ENCODE peak calls at places on chromosome 12, in nine cellular contexts. One of them, this sample, is unnamed.

GRCh38 chr12:99966429-99966828 is 18.3 kb downstream of the ANKS1B start:
- DNase-seq in gastrocnemius medialis: no peak
- DNase-seq in psoas muscle: no peak
- DNase-seq in ascending aorta: no peak
- DNase-seq in choroid plexus epithelial cell: no peak
- DNase-seq in endothelial cell: no peak
- DNase-seq in CD4-positive, alpha-beta T cell: no peak
- DNase-seq in Calu3: no peak
- DNase-seq in heart right ventricle: no peak
- DNase-seq in this sample: no peak

GRCh38 chr12:104761091-104761490 is 197.0 kb downstream of the SLC41A2 start:
- DNase-seq in Calu3: no peak
- DNase-seq in ascending aorta: no peak
- DNase-seq in CD4-positive, alpha-beta T cell: no peak
- DNase-seq in psoas muscle: no peak
- DNase-seq in gastrocnemius medialis: no peak
- DNase-seq in endothelial cell: no peak
- DNase-seq in choroid plexus epithelial cell: no peak
- DNase-seq in heart right ventricle: no peak
- DNase-seq in this sample: peak

GRCh38 chr12:94149781-94150482 is 1.6 kb downstream of the PLXNC1 start:
- DNase-seq in CD4-positive, alpha-beta T cell: peak
- DNase-seq in Calu3: no peak
- DNase-seq in choroid plexus epithelial cell: peak
- DNase-seq in heart right ventricle: peak
- DNase-seq in endothelial cell: peak
- DNase-seq in ascending aorta: peak
- DNase-seq in psoas muscle: peak
- DNase-seq in gastrocnemius medialis: no peak
- DNase-seq in this sample: peak

GRCh38 chr12:113302925-113303640 is 31.8 kb downstream of the SLC8B1 start:
- DNase-seq in choroid plexus epithelial cell: no peak
- DNase-seq in psoas muscle: peak
- DNase-seq in endothelial cell: no peak
- DNase-seq in ascending aorta: no peak
- DNase-seq in CD4-positive, alpha-beta T cell: no peak
- DNase-seq in gastrocnemius medialis: no peak
- DNase-seq in heart right ventricle: no peak
- DNase-seq in Calu3: no peak
- DNase-seq in this sample: no peak

GRCh38 chr12:57416039-57416996 is 14.5 kb downstream of the R3HDM2 start:
- DNase-seq in CD4-positive, alpha-beta T cell: no peak
- DNase-seq in ascending aorta: no peak
- DNase-seq in choroid plexus epithelial cell: peak
- DNase-seq in heart right ventricle: no peak
- DNase-seq in gastrocnemius medialis: no peak
- DNase-seq in endothelial cell: no peak
- DNase-seq in Calu3: no peak
- DNase-seq in psoas muscle: no peak
- DNase-seq in this sample: no peak

GRCh38 chr12:19970116-19970515 is 398.2 kb upstream of the PDE3A start:
- DNase-seq in CD4-positive, alpha-beta T cell: no peak
- DNase-seq in gastrocnemius medialis: no peak
- DNase-seq in ascending aorta: no peak
- DNase-seq in heart right ventricle: no peak
- DNase-seq in endothelial cell: no peak
- DNase-seq in Calu3: no peak
- DNase-seq in psoas muscle: no peak
- DNase-seq in choroid plexus epithelial cell: peak
- DNase-seq in this sample: no peak

GRCh38 chr12:56723889-56724659 is 1.0 kb downstream of the NACA start:
- DNase-seq in gastrocnemius medialis: peak
- DNase-seq in CD4-positive, alpha-beta T cell: no peak
- DNase-seq in choroid plexus epithelial cell: peak
- DNase-seq in psoas muscle: peak
- DNase-seq in ascending aorta: peak
- DNase-seq in endothelial cell: no peak
- DNase-seq in Calu3: no peak
- DNase-seq in heart right ventricle: peak
- DNase-seq in this sample: peak

GRCh38 chr12:6295187-6295811 is 15.2 kb upstream of the PLEKHG6 start:
- DNase-seq in psoas muscle: no peak
- DNase-seq in gastrocnemius medialis: no peak
- DNase-seq in endothelial cell: peak
- DNase-seq in ascending aorta: no peak
- DNase-seq in heart right ventricle: peak
- DNase-seq in choroid plexus epithelial cell: peak
- DNase-seq in CD4-positive, alpha-beta T cell: no peak
- DNase-seq in Calu3: peak
- DNase-seq in this sample: peak

GRCh38 chr12:6852651-6853354 is 853 bp downstream of the USP5 start:
- DNase-seq in choroid plexus epithelial cell: peak
- DNase-seq in psoas muscle: no peak
- DNase-seq in ascending aorta: peak
- DNase-seq in Calu3: peak
- DNase-seq in heart right ventricle: no peak
- DNase-seq in endothelial cell: no peak
- DNase-seq in CD4-positive, alpha-beta T cell: peak
- DNase-seq in gastrocnemius medialis: no peak
- DNase-seq in this sample: peak

GRCh38 chr12:56011509-56012090 is 9.2 kb upstream of the IKZF4 start:
- DNase-seq in CD4-positive, alpha-beta T cell: no peak
- DNase-seq in endothelial cell: no peak
- DNase-seq in heart right ventricle: no peak
- DNase-seq in gastrocnemius medialis: no peak
- DNase-seq in Calu3: no peak
- DNase-seq in choroid plexus epithelial cell: peak
- DNase-seq in ascending aorta: no peak
- DNase-seq in psoas muscle: no peak
- DNase-seq in this sample: no peak

GRCh38 chr12:128705140-128705539 is 118.6 kb downstream of the SLC15A4 start:
- DNase-seq in choroid plexus epithelial cell: no peak
- DNase-seq in CD4-positive, alpha-beta T cell: no peak
- DNase-seq in psoas muscle: no peak
- DNase-seq in ascending aorta: no peak
- DNase-seq in Calu3: no peak
- DNase-seq in heart right ventricle: no peak
- DNase-seq in gastrocnemius medialis: no peak
- DNase-seq in endothelial cell: no peak
- DNase-seq in this sample: no peak

GRCh38 chr12:100017056-100017455 is 32.3 kb upstream of the ANKS1B start:
- DNase-seq in gastrocnemius medialis: no peak
- DNase-seq in Calu3: no peak
- DNase-seq in ascending aorta: no peak
- DNase-seq in psoas muscle: no peak
- DNase-seq in endothelial cell: no peak
- DNase-seq in heart right ventricle: no peak
- DNase-seq in choroid plexus epithelial cell: no peak
- DNase-seq in CD4-positive, alpha-beta T cell: no peak
- DNase-seq in this sample: no peak

GRCh38 chr12:132423251-132424117 is 66.5 kb upstream of the FBRSL1 start:
- DNase-seq in CD4-positive, alpha-beta T cell: no peak
- DNase-seq in psoas muscle: no peak
- DNase-seq in heart right ventricle: no peak
- DNase-seq in choroid plexus epithelial cell: no peak
- DNase-seq in Calu3: no peak
- DNase-seq in endothelial cell: no peak
- DNase-seq in ascending aorta: no peak
- DNase-seq in gastrocnemius medialis: no peak
- DNase-seq in this sample: peak

GRCh38 chr12:6914246-6914947 is at the start of gene ENO2:
- DNase-seq in choroid plexus epithelial cell: peak
- DNase-seq in ascending aorta: peak
- DNase-seq in endothelial cell: peak
- DNase-seq in Calu3: peak
- DNase-seq in heart right ventricle: peak
- DNase-seq in CD4-positive, alpha-beta T cell: peak
- DNase-seq in psoas muscle: peak
- DNase-seq in gastrocnemius medialis: peak
- DNase-seq in this sample: peak

DNA sequence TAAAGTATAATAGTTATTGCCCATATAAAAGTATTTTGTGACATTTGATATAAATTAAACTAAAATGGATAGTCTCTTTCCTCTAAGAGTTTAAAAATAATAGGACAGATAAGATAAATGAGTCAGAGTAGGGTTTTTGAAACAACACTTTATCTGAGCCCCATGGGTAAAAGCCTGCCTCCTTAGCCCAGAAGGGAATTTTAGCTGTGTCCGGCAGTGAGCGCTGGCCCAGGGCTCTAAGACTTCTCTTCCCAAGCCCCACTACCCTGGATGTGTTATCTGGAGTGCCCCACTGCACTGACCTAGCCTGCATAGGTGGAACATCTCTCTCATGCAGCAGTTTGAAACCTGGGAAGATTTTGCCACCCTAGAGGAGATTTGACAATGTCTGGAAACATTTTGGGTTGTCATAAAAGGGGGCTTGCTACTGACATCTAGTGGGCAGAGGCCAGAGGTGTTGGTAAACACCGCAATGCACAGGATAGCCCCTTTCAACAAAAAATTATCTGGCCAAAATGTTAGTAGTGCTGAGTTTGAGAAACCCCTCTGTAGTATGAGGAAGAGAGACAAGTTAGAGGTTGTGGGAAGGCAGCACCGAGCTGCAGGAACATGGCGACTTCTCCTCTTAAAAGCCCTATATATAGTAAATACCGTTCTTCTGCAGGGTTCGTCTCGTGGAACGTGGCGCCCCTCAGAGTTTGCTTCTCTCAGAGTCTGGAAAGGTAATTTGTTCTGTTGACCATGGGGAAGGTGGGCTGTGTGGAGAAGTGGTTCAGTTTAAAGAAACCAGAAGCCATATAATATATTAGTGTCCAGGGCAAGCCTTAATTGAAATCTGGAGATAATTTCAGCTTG is 29.3 kb upstream of the ATF1 start:
- DNase-seq in psoas muscle: no peak
- DNase-seq in heart right ventricle: no peak
- DNase-seq in gastrocnemius medialis: no peak
- DNase-seq in CD4-positive, alpha-beta T cell: no peak
- DNase-seq in ascending aorta: no peak
- DNase-seq in choroid plexus epithelial cell: peak
- DNase-seq in Calu3: peak
- DNase-seq in endothelial cell: peak
- DNase-seq in this sample: peak
- TF ChIP-seq CTCF in psoas muscle: peak
- TF ChIP-seq CTCF in heart right ventricle: peak
- TF ChIP-seq CTCF in gastrocnemius medialis: peak
- TF ChIP-seq CTCF in CD4-positive, alpha-beta T cell: peak
- TF ChIP-seq CTCF in ascending aorta: peak
- TF ChIP-seq CTCF in choroid plexus epithelial cell: peak
- TF ChIP-seq CTCF in Calu3: peak
- TF ChIP-seq CTCF in endothelial cell: peak
- TF ChIP-seq CTCF in this sample: peak

DNA sequence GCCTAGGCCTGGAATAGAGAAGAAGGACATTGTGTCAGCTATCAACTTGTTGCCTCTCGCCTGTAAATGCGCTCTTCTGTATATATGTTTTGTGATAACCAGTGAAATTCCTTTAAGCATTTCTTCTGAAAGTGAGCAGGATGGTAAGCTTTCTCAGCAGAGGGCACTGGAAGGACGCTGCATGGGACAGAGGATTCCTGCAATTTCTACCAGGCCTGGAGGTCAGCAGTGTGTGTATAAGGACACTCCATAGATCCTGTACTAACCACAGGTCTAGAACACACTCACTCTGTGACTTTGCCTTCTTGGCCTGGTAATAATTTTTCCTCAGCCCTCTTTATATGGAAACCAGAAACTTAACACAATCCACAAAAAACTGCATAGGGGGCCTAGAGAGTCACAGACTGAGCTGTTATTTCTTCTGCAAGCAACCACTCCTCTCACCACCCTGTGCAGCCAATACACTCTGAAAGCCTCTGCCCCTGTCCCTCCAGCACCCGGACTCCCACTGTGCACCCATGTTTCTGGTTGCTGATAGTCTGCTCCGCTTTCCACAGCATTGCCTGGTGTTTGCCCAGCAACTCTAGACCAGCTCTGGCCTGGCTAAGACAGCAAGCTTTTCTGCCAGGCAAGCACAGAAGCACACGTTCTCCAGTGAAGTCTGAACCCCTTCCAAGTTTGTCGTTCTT is 94.0 kb upstream of the RMST start:
- DNase-seq in endothelial cell: no peak
- DNase-seq in psoas muscle: no peak
- DNase-seq in ascending aorta: no peak
- DNase-seq in CD4-positive, alpha-beta T cell: no peak
- DNase-seq in gastrocnemius medialis: no peak
- DNase-seq in heart right ventricle: no peak
- DNase-seq in Calu3: no peak
- DNase-seq in choroid plexus epithelial cell: no peak
- DNase-seq in this sample: no peak
- TF ChIP-seq CTCF in endothelial cell: no peak
- TF ChIP-seq CTCF in psoas muscle: no peak
- TF ChIP-seq CTCF in ascending aorta: no peak
- TF ChIP-seq CTCF in CD4-positive, alpha-beta T cell: no peak
- TF ChIP-seq CTCF in gastrocnemius medialis: no peak
- TF ChIP-seq CTCF in heart right ventricle: no peak
- TF ChIP-seq CTCF in Calu3: no peak
- TF ChIP-seq CTCF in choroid plexus epithelial cell: no peak
- TF ChIP-seq CTCF in this sample: peak

GRCh38 chr12:39675263-39675662 is 55.7 kb upstream of the ABCD2 start:
- DNase-seq in heart right ventricle: no peak
- DNase-seq in Calu3: no peak
- DNase-seq in ascending aorta: no peak
- DNase-seq in CD4-positive, alpha-beta T cell: no peak
- DNase-seq in endothelial cell: no peak
- DNase-seq in choroid plexus epithelial cell: no peak
- DNase-seq in gastrocnemius medialis: no peak
- DNase-seq in psoas muscle: no peak
- DNase-seq in this sample: peak
- TF ChIP-seq CTCF in heart right ventricle: no peak
- TF ChIP-seq CTCF in Calu3: no peak
- TF ChIP-seq CTCF in ascending aorta: no peak
- TF ChIP-seq CTCF in CD4-positive, alpha-beta T cell: no peak
- TF ChIP-seq CTCF in endothelial cell: no peak
- TF ChIP-seq CTCF in choroid plexus epithelial cell: no peak
- TF ChIP-seq CTCF in gastrocnemius medialis: no peak
- TF ChIP-seq CTCF in psoas muscle: no peak
- TF ChIP-seq CTCF in this sample: peak

DNA sequence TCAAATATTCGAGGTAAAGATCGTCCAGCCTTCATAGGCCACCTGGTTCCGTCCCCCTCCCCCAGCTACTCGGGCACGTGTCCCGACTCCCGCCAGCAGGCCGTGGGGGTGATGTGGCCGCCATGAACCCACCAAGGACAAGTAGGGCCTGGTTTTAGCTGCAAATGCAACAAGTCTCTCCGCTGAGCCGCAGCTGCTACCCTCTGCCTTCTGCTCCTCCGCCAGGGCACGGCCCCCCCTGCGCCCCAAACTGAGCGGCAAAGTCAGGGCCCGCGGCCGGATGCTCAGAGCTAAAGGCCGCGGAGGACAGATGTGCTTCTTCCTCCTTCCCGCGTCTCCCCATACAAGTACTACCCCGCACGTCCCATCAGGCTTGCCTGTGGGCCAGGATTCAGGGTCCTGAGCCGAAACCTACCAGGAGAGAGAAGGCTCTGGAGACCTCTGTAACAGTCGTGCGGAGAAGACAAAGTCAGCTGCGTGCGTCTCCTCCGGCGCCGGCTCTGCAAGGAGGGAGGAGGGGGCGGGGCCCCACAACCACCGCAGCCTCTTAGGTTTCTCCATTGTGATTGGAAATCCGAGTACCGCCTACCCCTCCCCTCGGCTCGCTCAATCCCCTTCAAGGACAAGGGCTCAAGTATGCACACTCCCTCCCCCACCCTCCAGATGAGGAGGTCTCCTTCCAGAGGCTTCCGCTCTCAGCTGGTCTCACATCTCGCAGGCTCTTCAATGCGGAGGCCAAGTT is at the start of gene LDHB:
- DNase-seq in choroid plexus epithelial cell: peak
- DNase-seq in Calu3: peak
- DNase-seq in heart right ventricle: peak
- DNase-seq in gastrocnemius medialis: peak
- DNase-seq in endothelial cell: peak
- DNase-seq in psoas muscle: peak
- DNase-seq in CD4-positive, alpha-beta T cell: peak
- DNase-seq in ascending aorta: peak
- DNase-seq in this sample: peak
- TF ChIP-seq CTCF in choroid plexus epithelial cell: no peak
- TF ChIP-seq CTCF in Calu3: no peak
- TF ChIP-seq CTCF in heart right ventricle: no peak
- TF ChIP-seq CTCF in gastrocnemius medialis: no peak
- TF ChIP-seq CTCF in endothelial cell: no peak
- TF ChIP-seq CTCF in psoas muscle: no peak
- TF ChIP-seq CTCF in CD4-positive, alpha-beta T cell: no peak
- TF ChIP-seq CTCF in ascending aorta: no peak
- TF ChIP-seq CTCF in this sample: no peak

This sample was measured in GM23338.